ENCODE peak calls at places on chromosomes 3 and 15, in ten cellular contexts. E is transverse colon, N is GM13977, X is bronchial epithelial cell, M is left ventricle myocardium inferior, U is cardiac fibroblast, V is A673, I is psoas muscle, S is suprapubic skin, W is lower leg skin. D is an unnamed sample.

GRCh38 chr3:195762249-195762585 is 41.4 kb downstream of the MUC20 start:
- DNase-seq in W (no peak), M (no peak), N (no peak), V (no peak), U (no peak), S (no peak), X (no peak), I (no peak), E (no peak), D (no peak)

GRCh38 chr3:69807674-69808073 is 68.4 kb downstream of the MITF start:
- DNase-seq in S (no peak), X (no peak), N (no peak), M (no peak), V (no peak), I (no peak), E (no peak), W (no peak), U (no peak), D (no peak)

GRCh38 chr3:125200731-125201139 is 11.8 kb downstream of the SLC12A8 start:
- DNase-seq in N (peak), S (no peak), M (no peak), W (no peak), U (no peak), X (no peak), V (no peak), E (no peak), I (no peak), D (no peak)

GRCh38 chr3:75906555-75907112 is 121.3 kb upstream of the ZNF717 start:
- DNase-seq in U (no peak), E (no peak), I (peak), M (no peak), S (no peak), W (no peak), V (peak), X (peak), N (no peak), D (no peak)

GRCh38 chr3:120471643-120472042 is 20.9 kb upstream of the FSTL1 start:
- DNase-seq in X (no peak), N (no peak), M (no peak), U (peak), E (no peak), W (no peak), V (no peak), S (no peak), I (no peak), D (no peak)

GRCh38 chr15:90149609-90150340 is 47.5 kb upstream of the IDH2 start:
- DNase-seq in E (no peak), M (no peak), S (no peak), W (no peak), U (no peak), I (no peak), V (no peak), N (no peak), X (no peak), D (no peak)

GRCh38 chr15:31020542-31020941 is 29.1 kb upstream of the MTMR10 start:
- DNase-seq in U (no peak), S (no peak), E (no peak), X (no peak), V (no peak), M (no peak), W (no peak), I (no peak), N (no peak), D (no peak)

GRCh38 chr3:196322-197153 is at the start of gene CHL1:
- DNase-seq in N (peak), X (no peak), W (no peak), V (no peak), M (no peak), E (no peak), S (peak), U (no peak), I (peak), D (peak)

GRCh38 chr15:78075490-78076230 is 1.9 kb downstream of the TBC1D2B start:
- DNase-seq in U (peak), V (peak), X (peak), W (peak), I (no peak), M (no peak), N (no peak), E (peak), S (peak), D (peak)

GRCh38 chr15:68639926-68640600 is 61.3 kb downstream of the CORO2B start:
- DNase-seq in M (no peak), N (no peak), I (no peak), U (peak), E (no peak), X (peak), W (no peak), S (no peak), V (no peak), D (no peak)

GRCh38 chr3:122535964-122536363 is 21.2 kb upstream of the KPNA1 start:
- DNase-seq in V (no peak), U (no peak), M (no peak), I (no peak), S (no peak), W (no peak), X (no peak), N (no peak), E (no peak), D (no peak)

GRCh38 chr15:70271422-70272088 is 173.8 kb upstream of the TLE3 start:
- DNase-seq in S (no peak), U (peak), W (peak), X (peak), E (peak), I (no peak), N (no peak), V (peak), M (no peak), D (peak)

GRCh38 chr15:40357246-40357645 is 773 bp upstream of the DISP2 start:
- DNase-seq in V (no peak), U (no peak), E (peak), S (no peak), N (no peak), W (no peak), M (no peak), X (no peak), I (peak), D (no peak)

GRCh38 chr3:179260949-179261765 is 10.2 kb upstream of the KCNMB3 start:
- DNase-seq in I (peak), S (no peak), E (peak), M (peak), V (peak), N (peak), U (peak), W (peak), X (peak), D (peak)

GRCh38 chr3:13891492-13892073 is 11.7 kb upstream of the WNT7A start:
- DNase-seq in M (no peak), V (no peak), U (no peak), N (peak), E (no peak), W (no peak), X (peak), S (no peak), I (no peak), D (no peak)

GRCh38 chr15:45648521-45649200 is 13.8 kb downstream of the SQOR start:
- DNase-seq in E (no peak), N (no peak), X (peak), M (no peak), W (no peak), U (peak), I (peak), S (no peak), V (no peak), D (peak)

GRCh38 chr3:156670652-156671051 is 3.7 kb upstream of the TIPARP start:
- DNase-seq in I (no peak), W (no peak), S (no peak), U (no peak), V (no peak), N (no peak), E (no peak), X (no peak), M (no peak), D (no peak)

GRCh38 chr15:67183443-67184169 is 70.9 kb downstream of the AAGAB start:
- DNase-seq in M (no peak), S (no peak), W (no peak), X (no peak), N (no peak), I (peak), U (peak), V (no peak), E (no peak), D (no peak)

GRCh38 chr15:86336051-86336788 is 256.5 kb downstream of the AGBL1 start:
- DNase-seq in M (no peak), N (no peak), V (no peak), E (no peak), U (no peak), I (no peak), X (peak), W (no peak), S (no peak), D (no peak)

GRCh38 chr3:48636149-48636548 is 888 bp upstream of the SLC26A6 start:
- DNase-seq in I (peak), U (peak), X (no peak), M (no peak), N (no peak), V (no peak), S (no peak), W (no peak), E (no peak), D (no peak)

GRCh38 chr15:35852818-35853624 is 307.1 kb upstream of the DPH6 start:
- DNase-seq in E (no peak), M (no peak), V (peak), S (no peak), I (no peak), X (no peak), N (no peak), U (no peak), W (no peak), D (no peak)

GRCh38 chr3:64686446-64686908 is 1.3 kb downstream of the ADAMTS9 start:
- DNase-seq in M (no peak), I (no peak), S (no peak), X (peak), U (no peak), W (no peak), N (peak), E (peak), V (peak), D (peak)

GRCh38 chr15:35522061-35522460 is 23.9 kb downstream of the DPH6 start:
- DNase-seq in E (no peak), X (no peak), N (no peak), U (peak), S (no peak), I (no peak), V (no peak), M (no peak), W (no peak), D (no peak)

GRCh38 chr3:146275476-146275875 is 24.6 kb upstream of the PLSCR4 start:
- DNase-seq in S (no peak), I (no peak), N (no peak), X (no peak), E (no peak), U (no peak), V (no peak), W (no peak), M (no peak), D (no peak)

GRCh38 chr3:67654099-67654831 is at the start of gene SUCLG2:
- DNase-seq in N (peak), X (peak), U (peak), I (peak), S (peak), W (peak), E (peak), V (peak), M (peak), D (peak)
- TF ChIP-seq CTCF in N (no peak), X (no peak), U (no peak), I (peak), S (no peak), W (no peak), E (no peak), V (no peak), M (no peak), D (no peak)

DNA sequence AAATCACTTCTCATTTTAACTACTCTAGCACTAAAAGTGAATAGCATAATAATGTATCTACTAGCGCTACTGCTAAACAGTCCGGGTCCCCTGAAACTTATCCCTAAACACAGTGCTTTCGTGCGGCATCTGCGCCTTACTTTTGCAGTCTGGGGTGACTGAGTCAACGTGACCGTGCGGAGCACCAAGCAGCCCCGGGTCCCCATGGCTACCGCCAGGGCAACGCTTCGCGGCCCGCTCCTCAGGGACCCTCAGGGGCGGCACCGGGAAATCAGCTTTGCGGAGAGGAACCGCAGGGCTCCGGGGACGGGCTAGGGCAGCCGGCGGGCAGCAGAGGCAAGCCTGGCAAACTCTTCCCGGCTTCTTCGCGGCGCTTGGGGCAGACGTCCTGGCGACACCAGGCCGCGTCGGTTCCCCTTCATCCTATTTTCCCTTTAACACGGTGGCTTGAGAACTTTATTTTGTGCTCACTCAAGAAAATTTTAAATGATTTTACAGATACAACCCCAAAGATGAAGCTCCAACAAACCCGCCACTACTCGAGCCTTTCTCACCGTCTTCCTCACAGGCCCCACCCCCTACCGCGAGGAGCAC is 753 bp upstream of the DIPK2A start:
- DNase-seq in M (peak), E (peak), V (no peak), W (peak), U (no peak), N (peak), S (peak), I (peak), X (peak), D (peak)
- TF ChIP-seq CTCF in M (peak), E (peak), V (no peak), W (no peak), U (no peak), N (no peak), S (no peak), I (no peak), X (peak), D (no peak)

DNA sequence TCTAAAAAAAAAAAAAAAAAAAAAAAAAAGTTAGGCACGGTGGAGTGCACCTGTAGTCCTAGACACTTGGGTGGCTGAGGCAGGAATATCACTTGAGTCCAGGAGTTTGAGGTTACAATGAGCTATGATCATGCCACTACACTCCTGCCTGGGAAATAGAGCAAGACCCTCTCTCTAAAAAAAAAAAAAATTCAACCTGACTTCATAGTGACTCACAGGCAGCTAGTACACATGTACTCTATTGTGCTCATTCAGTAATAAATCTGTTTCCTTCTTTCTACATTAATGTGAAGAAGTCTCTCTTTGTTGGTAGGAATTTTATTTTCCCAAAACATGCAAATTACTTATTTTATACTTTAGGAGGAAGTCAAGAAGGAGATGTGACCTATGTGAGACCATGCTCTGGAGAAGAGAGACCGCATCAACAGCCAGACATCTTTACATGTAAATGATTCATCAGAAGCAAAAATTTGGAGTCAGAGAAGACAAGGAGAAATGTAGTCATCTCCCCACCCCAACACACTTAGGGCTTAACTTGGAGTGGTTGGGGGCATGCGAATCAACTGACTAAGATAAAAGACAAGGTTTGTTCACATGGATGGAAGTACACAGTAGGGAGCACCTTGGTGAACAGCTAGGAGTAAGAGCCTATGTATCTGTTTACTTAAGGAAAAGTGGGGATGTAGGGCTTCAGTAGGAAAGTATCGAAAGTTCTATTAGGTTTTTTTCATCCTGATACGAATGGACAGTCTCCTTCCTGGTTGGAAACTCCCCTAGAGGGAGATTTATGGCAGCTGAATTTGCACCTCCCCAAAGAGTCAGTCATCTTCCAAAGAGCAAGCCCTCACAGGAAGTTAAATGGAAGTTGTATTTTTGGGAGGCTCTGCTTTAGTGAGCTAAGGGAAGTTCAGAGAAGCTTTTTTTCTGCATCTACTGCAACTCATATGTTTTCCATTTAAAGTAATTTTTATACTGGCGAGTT is 23.0 kb upstream of the NMD3 start:
- DNase-seq in U (no peak), X (peak), M (no peak), N (no peak), S (no peak), W (no peak), E (no peak), V (no peak), I (no peak), D (no peak)
- TF ChIP-seq CTCF in U (no peak), X (no peak), M (no peak), N (no peak), S (no peak), W (no peak), E (no peak), V (no peak), I (no peak), D (no peak)

GRCh38 chr3:45275006-45275704 is 49.1 kb upstream of the TMEM158 start:
- DNase-seq in V (no peak), I (no peak), E (no peak), U (no peak), S (no peak), W (no peak), X (no peak), M (no peak), N (no peak), D (no peak)
- TF ChIP-seq CTCF in V (no peak), I (no peak), E (no peak), U (no peak), S (no peak), W (no peak), X (no peak), M (no peak), N (no peak), D (no peak)

GRCh38 chr15:42401544-42402478 is 42.5 kb downstream of the CAPN3 start:
- DNase-seq in M (no peak), X (no peak), W (no peak), N (peak), V (no peak), S (no peak), I (no peak), E (no peak), U (no peak), D (no peak)
- TF ChIP-seq CTCF in M (no peak), X (no peak), W (no peak), N (no peak), V (no peak), S (no peak), I (no peak), E (no peak), U (no peak), D (no peak)

GRCh38 chr3:180804871-180805430 is 107.5 kb upstream of the FXR1 start:
- DNase-seq in I (no peak), W (no peak), X (peak), S (no peak), M (no peak), V (peak), E (no peak), N (no peak), U (peak), D (no peak)

DNA sequence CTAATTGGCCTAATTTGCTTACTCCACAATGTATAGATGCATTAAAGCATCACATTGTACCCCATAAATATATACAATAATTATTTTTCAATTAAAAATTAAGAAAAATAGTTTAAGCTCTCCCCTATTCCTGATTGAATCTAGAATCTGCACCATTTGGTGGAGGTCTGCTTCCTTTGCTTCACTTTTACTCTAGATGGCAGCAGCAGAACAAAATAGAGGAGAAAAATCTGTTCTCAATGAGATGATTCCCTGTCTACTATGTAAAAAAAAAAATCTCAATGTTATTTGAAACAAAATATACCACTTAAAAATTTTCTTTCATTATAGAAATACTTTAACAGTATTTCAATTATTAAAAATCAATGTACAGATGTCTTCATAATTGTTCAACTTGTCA is 109.6 kb upstream of the FXR1 start:
- DNase-seq in S (no peak), M (no peak), N (no peak), U (peak), W (no peak), V (peak), X (peak), I (no peak), E (no peak), D (peak)
- TF ChIP-seq CTCF in S (no peak), M (peak), N (peak), U (peak), W (no peak), V (peak), X (peak), I (peak), E (peak), D (peak)

GRCh38 chr3:129326138-129326537 is 47.5 kb downstream of the HMCES start:
- DNase-seq in M (no peak), E (no peak), W (no peak), I (peak), X (no peak), N (no peak), U (no peak), V (no peak), S (no peak), D (no peak)

GRCh38 chr3:129323651-129324294 is 45.1 kb downstream of the HMCES start:
- DNase-seq in V (no peak), E (peak), X (no peak), M (no peak), W (no peak), N (peak), U (no peak), I (peak), S (no peak), D (no peak)

GRCh38 chr3:129326591-129326990 is 47.9 kb downstream of the HMCES start:
- DNase-seq in S (no peak), W (no peak), V (no peak), E (no peak), M (no peak), I (peak), N (no peak), U (no peak), X (no peak), D (no peak)

GRCh38 chr3:129325383-129325782 is 46.7 kb downstream of the HMCES start:
- DNase-seq in M (no peak), N (no peak), S (no peak), E (no peak), X (no peak), U (no peak), V (no peak), W (no peak), I (peak), D (no peak)

GRCh38 chr3:129324855-129325254 is 46.2 kb downstream of the HMCES start:
- DNase-seq in E (no peak), S (no peak), M (no peak), W (no peak), U (no peak), N (no peak), V (no peak), X (no peak), I (no peak), D (no peak)
- TF ChIP-seq CTCF in E (no peak), S (no peak), M (no peak), W (no peak), U (no peak), N (no peak), V (no peak), X (no peak), I (no peak), D (no peak)

DNA sequence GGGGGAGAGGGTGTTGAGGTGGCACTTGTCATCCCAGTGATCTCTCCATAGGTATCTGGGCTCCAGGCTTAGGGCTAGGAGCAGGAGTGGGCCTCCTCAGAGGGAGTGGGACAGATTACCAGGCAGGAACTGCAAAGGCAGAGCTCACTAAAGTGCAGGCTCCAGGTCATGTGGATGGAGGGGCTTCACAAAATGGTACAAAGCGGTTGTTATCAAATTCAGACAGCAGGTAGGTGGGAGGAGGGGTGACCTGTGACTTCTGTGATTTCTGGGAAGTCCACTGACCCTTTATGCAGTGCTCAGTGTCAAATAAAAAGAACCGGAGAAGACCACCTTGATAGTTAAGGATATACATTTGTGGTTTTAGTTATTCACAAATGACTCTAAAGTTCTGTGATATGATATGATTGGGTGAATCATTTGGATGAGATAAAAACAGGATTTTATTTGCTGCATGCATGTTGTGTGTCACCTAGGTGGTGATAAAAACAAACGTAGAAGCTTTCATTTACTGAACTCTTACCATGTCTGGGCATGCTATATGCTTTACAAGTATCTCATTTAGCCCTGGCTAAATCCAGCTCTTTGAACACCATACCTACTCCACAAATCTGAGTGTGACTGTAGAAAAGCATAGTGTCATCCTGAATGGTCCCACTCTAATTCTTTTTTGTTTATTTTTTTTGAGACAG is 20.2 kb downstream of the ST6GAL1 start:
- DNase-seq in I (no peak), N (no peak), V (no peak), X (peak), S (no peak), W (no peak), M (no peak), U (no peak), E (no peak), D (no peak)
- TF ChIP-seq CTCF in I (no peak), N (no peak), V (no peak), X (no peak), S (no peak), W (no peak), M (no peak), U (no peak), E (no peak), D (no peak)